ENCODE peak calls at places on chromosomes 12 and 14, in four cellular contexts. V is H7, J is right cardiac atrium, W is stomach. A is an unnamed sample.

GRCh38 chr14:25400607-25401206 is 350.8 kb upstream of the STXBP6 start:
- DNase-seq in V (peak; percentile 22), J (no peak), W (peak; percentile 57), A (peak; percentile 49)

GRCh38 chr12:93990832-93991748 is 157.3 kb upstream of the PLXNC1 start:
- DNase-seq in V (peak; percentile 30), J (peak; percentile 64), W (no peak), A (peak; percentile 66)

GRCh38 chr14:70013269-70013873 is 134.2 kb downstream of the SMOC1 start:
- DNase-seq in V (peak; percentile 87), J (no peak), W (peak; percentile 58), A (peak; percentile 41)

GRCh38 chr12:127363392-127363791 is 903.6 kb upstream of the TMEM132C start:
- DNase-seq in V (peak; percentile 60), J (no peak), W (no peak), A (no peak)

GRCh38 chr14:104195854-104196253 is 57.5 kb downstream of the KIF26A start:
- DNase-seq in V (no peak), J (no peak), W (no peak), A (no peak)

GRCh38 chr12:117874842-117875434 is 93.9 kb downstream of the KSR2 start:
- DNase-seq in V (peak; percentile 80), J (peak; percentile 85), W (peak; percentile 74), A (peak; percentile 56)

GRCh38 chr12:98618952-98619351 is 25.5 kb downstream of the SLC25A3 start:
- DNase-seq in V (no peak), J (no peak), W (no peak), A (no peak)

GRCh38 chr14:58873228-58873953 is 235.6 kb downstream of the DACT1 start:
- DNase-seq in V (no peak), J (no peak), W (no peak), A (peak; percentile 46)

GRCh38 chr12:131736807-131737484 is 26.1 kb downstream of the SFSWAP start:
- DNase-seq in V (peak; percentile 73), J (no peak), W (no peak), A (no peak)

GRCh38 chr12:130338794-130339601 is 1.3 kb downstream of the PIWIL1 start:
- DNase-seq in V (peak; percentile 57), J (no peak), W (no peak), A (no peak)
- H3K27me3 ChIP-seq in V (peaks cover 2% of the 10 kb centered on the region), J (no peaks in the 10 kb centered on the region), W (peaks cover 9% of the 10 kb centered on the region), A (no peaks in the 10 kb centered on the region)

GRCh38 chr12:119594399-119594730 is 791 bp downstream of the TMEM233 start:
- DNase-seq in V (no peak), J (no peak), W (no peak), A (no peak)

GRCh38 chr12:119589634-119590033 is 3.9 kb upstream of the TMEM233 start:
- DNase-seq in V (no peak), J (no peak), W (no peak), A (no peak)

GRCh38 chr12:119592232-119592631 is 1.3 kb upstream of the TMEM233 start:
- DNase-seq in V (no peak), J (no peak), W (no peak), A (no peak)

GRCh38 chr12:119594772-119595445 is 1.3 kb downstream of the TMEM233 start:
- DNase-seq in V (peak; percentile 76), J (peak; percentile 69), W (no peak), A (no peak)

DNA sequence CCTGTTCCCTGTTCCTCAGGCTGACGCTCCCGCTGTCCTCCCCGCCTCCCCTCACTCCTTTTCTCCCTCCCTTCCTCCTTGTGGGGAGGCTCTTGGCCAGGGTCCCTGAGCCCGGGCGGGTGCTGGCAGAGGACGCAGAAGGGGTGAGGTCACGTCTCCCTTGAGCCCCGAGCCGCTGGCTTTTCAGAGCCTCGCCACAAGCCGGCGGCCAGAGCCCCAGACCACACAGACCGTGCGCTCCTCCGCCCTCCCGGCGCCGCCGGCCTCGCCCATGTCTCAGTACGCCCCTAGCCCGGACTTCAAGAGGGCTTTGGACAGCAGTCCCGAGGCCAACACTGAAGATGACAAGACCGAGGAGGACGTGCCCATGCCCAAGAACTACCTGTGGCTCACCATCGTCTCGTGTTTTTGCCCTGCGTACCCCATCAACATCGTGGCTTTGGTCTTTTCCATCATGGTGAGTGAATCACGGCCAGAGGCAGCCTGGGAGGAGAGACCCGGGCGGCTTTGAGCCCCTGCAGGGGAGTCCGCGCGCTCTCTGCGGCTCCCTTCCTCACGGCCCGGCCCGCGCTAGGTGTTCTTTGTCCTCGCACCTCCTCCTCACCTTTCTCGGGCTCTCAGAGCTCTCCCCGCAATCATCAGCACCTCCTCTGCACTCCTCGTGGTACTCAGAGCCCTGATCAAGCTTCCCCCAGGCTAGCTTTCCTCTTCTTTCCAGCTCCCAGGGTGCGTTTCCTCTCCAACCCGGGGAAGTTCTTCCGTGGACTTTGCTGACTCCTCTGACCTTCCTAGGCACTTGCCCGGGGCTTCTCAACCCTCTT is at the start of gene TMEM233:
- DNase-seq in V (peak; percentile 83), J (peak; percentile 83), W (no peak), A (no peak)
- H3K27me3 ChIP-seq in V (peaks cover 50% of the 10 kb centered on the region), J (no peaks in the 10 kb centered on the region), W (peaks cover 7% of the 10 kb centered on the region), A (peaks cover 7% of the 10 kb centered on the region)

GRCh38 chr12:130703733-130704375 is 12.2 kb downstream of the RIMBP2 start:
- DNase-seq in V (no peak), J (no peak), W (no peak), A (no peak)
- H3K27me3 ChIP-seq in V (no peaks in the 10 kb centered on the region), J (no peaks in the 10 kb centered on the region), W (no peaks in the 10 kb centered on the region), A (no peaks in the 10 kb centered on the region)

GRCh38 chr12:122838841-122839240 is 3.6 kb downstream of the HIP1R start:
- DNase-seq in V (no peak), J (no peak), W (no peak), A (no peak)
- H3K27me3 ChIP-seq in V (peaks cover 12% of the 10 kb centered on the region), J (no peaks in the 10 kb centered on the region), W (no peaks in the 10 kb centered on the region), A (no peaks in the 10 kb centered on the region)

A was measured in small intestine.